ENCODE peak calls at places on chromosomes 16 and 17, in four cellular contexts. C is NT2/D1, V is tibial artery, H is glutamatergic neuron. B is an unnamed sample.

GRCh38 chr16:23706439-23706838 is 6.6 kb downstream of the ERN2 start:
- DNase-seq in C (no peak), H (no peak), V (no peak), B (no peak)

GRCh38 chr17:36498155-36498554 is 11.7 kb downstream of the ZNHIT3 start:
- DNase-seq in H (peak), V (no peak), C (no peak), B (no peak)

GRCh38 chr16:87834668-87835473 is 34.4 kb downstream of the SLC7A5 start:
- DNase-seq in C (no peak), H (no peak), V (no peak), B (no peak)

GRCh38 chr17:68539536-68540469 is 27.6 kb downstream of the PRKAR1A start:
- DNase-seq in C (no peak), V (no peak), H (no peak), B (no peak)

GRCh38 chr17:27514595-27515413 is 58.6 kb downstream of the KSR1 start:
- DNase-seq in H (no peak), V (no peak), C (no peak), B (no peak)

GRCh38 chr17:691423-691822 is 23.2 kb downstream of the VPS53 start:
- DNase-seq in V (no peak), C (no peak), H (no peak), B (no peak)

GRCh38 chr17:4182043-4182442 is 39.0 kb downstream of the CYB5D2 start:
- DNase-seq in V (no peak), C (no peak), H (no peak), B (no peak)

GRCh38 chr17:34714475-34715410 is 135.4 kb downstream of the TMEM132E start:
- DNase-seq in V (no peak), C (no peak), H (no peak), B (no peak)

GRCh38 chr17:15918261-15918660 is 26.7 kb upstream of the ADORA2B start:
- DNase-seq in C (no peak), V (no peak), H (no peak), B (no peak)

GRCh38 chr16:17590711-17591654 is 120.2 kb upstream of the XYLT1 start:
- DNase-seq in V (no peak), C (no peak), H (no peak), B (no peak)

GRCh38 chr17:1916963-1917715 is 87.3 kb downstream of the RPA1 start:
- DNase-seq in C (no peak), V (no peak), H (peak), B (no peak)

GRCh38 chr17:32697728-32698625 is 178.9 kb downstream of the MYO1D start:
- DNase-seq in C (no peak), V (no peak), H (no peak), B (no peak)

GRCh38 chr16:23365602-23366240 is 63.6 kb downstream of the SCNN1B start:
- DNase-seq in H (no peak), V (no peak), C (no peak), B (no peak)

GRCh38 chr16:29148867-29149272 is 164.0 kb downstream of the LAT start:
- DNase-seq in H (no peak), V (peak), C (no peak), B (no peak)